ENCODE peak calls at places on chromosomes 12 and 14, in nine cellular contexts. One of them, this sample, is unnamed.

GRCh38 chr12:32534698-32535097 is 135.3 kb downstream of the FGD4 start:
- DNase-seq in lower lobe of right lung: no peak
- DNase-seq in psoas muscle: no peak
- DNase-seq in heart left ventricle: no peak
- DNase-seq in left ventricle myocardium inferior: no peak
- DNase-seq in cardiac muscle cell: no peak
- DNase-seq in mucosa of descending colon: no peak
- DNase-seq in sigmoid colon: no peak
- DNase-seq in uterus: no peak
- DNase-seq in this sample: no peak

GRCh38 chr12:58285551-58285950 is 344.2 kb downstream of the ATP23 start:
- DNase-seq in uterus: no peak
- DNase-seq in lower lobe of right lung: no peak
- DNase-seq in psoas muscle: no peak
- DNase-seq in heart left ventricle: no peak
- DNase-seq in left ventricle myocardium inferior: no peak
- DNase-seq in cardiac muscle cell: no peak
- DNase-seq in sigmoid colon: no peak
- DNase-seq in mucosa of descending colon: no peak
- DNase-seq in this sample: no peak

GRCh38 chr12:18794000-18794399 is 56.1 kb downstream of the CAPZA3 start:
- DNase-seq in lower lobe of right lung: no peak
- DNase-seq in left ventricle myocardium inferior: no peak
- DNase-seq in psoas muscle: no peak
- DNase-seq in uterus: no peak
- DNase-seq in sigmoid colon: no peak
- DNase-seq in mucosa of descending colon: no peak
- DNase-seq in heart left ventricle: no peak
- DNase-seq in cardiac muscle cell: no peak
- DNase-seq in this sample: no peak

GRCh38 chr12:4172999-4173398 is 100.6 kb upstream of the CCND2 start:
- DNase-seq in psoas muscle: no peak
- DNase-seq in cardiac muscle cell: no peak
- DNase-seq in lower lobe of right lung: no peak
- DNase-seq in uterus: no peak
- DNase-seq in heart left ventricle: no peak
- DNase-seq in sigmoid colon: no peak
- DNase-seq in mucosa of descending colon: no peak
- DNase-seq in left ventricle myocardium inferior: no peak
- DNase-seq in this sample: no peak

GRCh38 chr12:102067574-102068258 is 5.9 kb upstream of the WASHC3 start:
- DNase-seq in left ventricle myocardium inferior: no peak
- DNase-seq in sigmoid colon: no peak
- DNase-seq in heart left ventricle: no peak
- DNase-seq in psoas muscle: no peak
- DNase-seq in lower lobe of right lung: no peak
- DNase-seq in mucosa of descending colon: no peak
- DNase-seq in cardiac muscle cell: no peak
- DNase-seq in uterus: no peak
- DNase-seq in this sample: no peak

GRCh38 chr14:40273417-40273816 is 841.2 kb upstream of the FBXO33 start:
- DNase-seq in sigmoid colon: no peak
- DNase-seq in cardiac muscle cell: no peak
- DNase-seq in lower lobe of right lung: no peak
- DNase-seq in mucosa of descending colon: no peak
- DNase-seq in uterus: no peak
- DNase-seq in heart left ventricle: no peak
- DNase-seq in psoas muscle: no peak
- DNase-seq in left ventricle myocardium inferior: no peak
- DNase-seq in this sample: no peak

GRCh38 chr14:20512139-20512905 is 7.0 kb downstream of the RNASE10 start:
- DNase-seq in left ventricle myocardium inferior: no peak
- DNase-seq in sigmoid colon: no peak
- DNase-seq in psoas muscle: no peak
- DNase-seq in mucosa of descending colon: no peak
- DNase-seq in lower lobe of right lung: no peak
- DNase-seq in uterus: no peak
- DNase-seq in heart left ventricle: no peak
- DNase-seq in cardiac muscle cell: no peak
- DNase-seq in this sample: no peak

GRCh38 chr14:34331728-34332623 is 130.1 kb downstream of the SPTSSA start:
- DNase-seq in heart left ventricle: peak; percentile 40
- DNase-seq in cardiac muscle cell: peak; percentile 78
- DNase-seq in psoas muscle: peak; percentile 66
- DNase-seq in uterus: peak; percentile 47
- DNase-seq in mucosa of descending colon: peak; percentile 93
- DNase-seq in sigmoid colon: no peak
- DNase-seq in left ventricle myocardium inferior: peak; percentile 49
- DNase-seq in lower lobe of right lung: peak; percentile 70
- DNase-seq in this sample: peak; percentile 65

GRCh38 chr12:117279606-117280005 is 81.8 kb downstream of the NOS1 start:
- DNase-seq in heart left ventricle: no peak
- DNase-seq in psoas muscle: no peak
- DNase-seq in mucosa of descending colon: no peak
- DNase-seq in lower lobe of right lung: no peak
- DNase-seq in left ventricle myocardium inferior: no peak
- DNase-seq in sigmoid colon: no peak
- DNase-seq in uterus: no peak
- DNase-seq in cardiac muscle cell: no peak
- DNase-seq in this sample: no peak

GRCh38 chr14:49946320-49947141 is 53.6 kb downstream of the ARF6 start:
- DNase-seq in heart left ventricle: peak; percentile 28
- DNase-seq in lower lobe of right lung: no peak
- DNase-seq in uterus: no peak
- DNase-seq in cardiac muscle cell: no peak
- DNase-seq in left ventricle myocardium inferior: no peak
- DNase-seq in psoas muscle: no peak
- DNase-seq in sigmoid colon: no peak
- DNase-seq in mucosa of descending colon: peak; percentile 80
- DNase-seq in this sample: no peak

GRCh38 chr14:85529803-85530574 is at the start of gene FLRT2:
- DNase-seq in psoas muscle: peak; percentile 77
- DNase-seq in sigmoid colon: peak; percentile 74
- DNase-seq in heart left ventricle: peak; percentile 44
- DNase-seq in lower lobe of right lung: peak; percentile 57
- DNase-seq in left ventricle myocardium inferior: peak; percentile 50
- DNase-seq in cardiac muscle cell: peak; percentile 29
- DNase-seq in mucosa of descending colon: peak; percentile 21
- DNase-seq in uterus: peak; percentile 40
- DNase-seq in this sample: peak; percentile 80

GRCh38 chr12:94140556-94140955 is 7.8 kb upstream of the PLXNC1 start:
- DNase-seq in mucosa of descending colon: peak; percentile 55
- DNase-seq in psoas muscle: no peak
- DNase-seq in heart left ventricle: no peak
- DNase-seq in left ventricle myocardium inferior: no peak
- DNase-seq in uterus: no peak
- DNase-seq in sigmoid colon: no peak
- DNase-seq in lower lobe of right lung: no peak
- DNase-seq in cardiac muscle cell: peak; percentile 28
- DNase-seq in this sample: peak; percentile 39

GRCh38 chr12:108694812-108695278 is 36.5 kb downstream of the CORO1C start:
- DNase-seq in psoas muscle: no peak
- DNase-seq in uterus: no peak
- DNase-seq in mucosa of descending colon: no peak
- DNase-seq in left ventricle myocardium inferior: no peak
- DNase-seq in cardiac muscle cell: no peak
- DNase-seq in heart left ventricle: no peak
- DNase-seq in sigmoid colon: no peak
- DNase-seq in lower lobe of right lung: no peak
- DNase-seq in this sample: no peak

GRCh38 chr12:104546575-104546974 is 89.8 kb downstream of the CHST11 start:
- DNase-seq in sigmoid colon: no peak
- DNase-seq in heart left ventricle: no peak
- DNase-seq in uterus: no peak
- DNase-seq in psoas muscle: no peak
- DNase-seq in lower lobe of right lung: peak; percentile 58
- DNase-seq in cardiac muscle cell: no peak
- DNase-seq in mucosa of descending colon: no peak
- DNase-seq in left ventricle myocardium inferior: no peak
- DNase-seq in this sample: no peak

GRCh38 chr14:76863724-76864407 is 37.7 kb downstream of the LRRC74A start:
- DNase-seq in sigmoid colon: peak; percentile 78
- DNase-seq in heart left ventricle: peak; percentile 84
- DNase-seq in psoas muscle: peak; percentile 74
- DNase-seq in uterus: no peak
- DNase-seq in cardiac muscle cell: peak; percentile 39
- DNase-seq in left ventricle myocardium inferior: peak; percentile 64
- DNase-seq in mucosa of descending colon: peak; percentile 29
- DNase-seq in lower lobe of right lung: peak; percentile 80
- DNase-seq in this sample: no peak

GRCh38 chr14:76868453-76869170 is 42.4 kb downstream of the LRRC74A start:
- DNase-seq in uterus: no peak
- DNase-seq in lower lobe of right lung: no peak
- DNase-seq in mucosa of descending colon: no peak
- DNase-seq in heart left ventricle: no peak
- DNase-seq in cardiac muscle cell: no peak
- DNase-seq in left ventricle myocardium inferior: no peak
- DNase-seq in sigmoid colon: no peak
- DNase-seq in psoas muscle: no peak
- DNase-seq in this sample: no peak

GRCh38 chr14:76870146-76870545 is 43.9 kb downstream of the LRRC74A start:
- DNase-seq in mucosa of descending colon: no peak
- DNase-seq in left ventricle myocardium inferior: no peak
- DNase-seq in psoas muscle: no peak
- DNase-seq in uterus: no peak
- DNase-seq in lower lobe of right lung: no peak
- DNase-seq in cardiac muscle cell: peak; percentile 17
- DNase-seq in heart left ventricle: no peak
- DNase-seq in sigmoid colon: no peak
- DNase-seq in this sample: no peak

GRCh38 chr14:76867536-76868452 is 41.6 kb downstream of the LRRC74A start:
- DNase-seq in mucosa of descending colon: no peak
- DNase-seq in sigmoid colon: no peak
- DNase-seq in cardiac muscle cell: no peak
- DNase-seq in heart left ventricle: peak; percentile 57
- DNase-seq in lower lobe of right lung: peak; percentile 82
- DNase-seq in psoas muscle: peak; percentile 64
- DNase-seq in left ventricle myocardium inferior: peak; percentile 48
- DNase-seq in uterus: no peak
- DNase-seq in this sample: no peak

DNA sequence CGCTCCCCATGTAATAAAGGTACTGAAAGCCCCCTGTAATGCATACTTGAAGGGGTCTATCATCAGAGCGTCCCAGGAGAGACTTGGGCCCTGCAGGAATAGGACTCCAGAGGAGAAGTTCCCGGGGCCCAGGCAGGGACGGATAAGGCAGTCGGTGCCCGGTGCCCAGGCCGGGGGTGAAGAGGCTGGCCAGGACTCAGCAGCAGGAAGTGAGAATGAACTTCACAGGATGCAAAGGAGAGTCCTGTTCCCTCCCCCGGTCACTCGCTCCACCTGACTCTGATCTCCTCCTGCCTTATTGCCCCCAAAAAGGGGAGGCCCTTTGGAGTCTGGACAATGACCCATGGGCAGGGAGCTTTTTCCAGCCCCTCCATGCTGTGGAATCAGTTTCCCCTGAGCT is 40.3 kb downstream of the LRRC74A start:
- DNase-seq in uterus: no peak
- DNase-seq in left ventricle myocardium inferior: no peak
- DNase-seq in heart left ventricle: no peak
- DNase-seq in mucosa of descending colon: no peak
- DNase-seq in sigmoid colon: no peak
- DNase-seq in lower lobe of right lung: no peak
- DNase-seq in cardiac muscle cell: no peak
- DNase-seq in psoas muscle: no peak
- DNase-seq in this sample: no peak
- H3K4me1 ChIP-seq in uterus: no peaks in the 10 kb centered on the region
- H3K4me1 ChIP-seq in left ventricle myocardium inferior: peaks cover 50% of the 10 kb centered on the region
- H3K4me1 ChIP-seq in heart left ventricle: peaks cover 47% of the 10 kb centered on the region
- H3K4me1 ChIP-seq in mucosa of descending colon: no peaks in the 10 kb centered on the region
- H3K4me1 ChIP-seq in sigmoid colon: peaks cover 7% of the 10 kb centered on the region
- H3K4me1 ChIP-seq in lower lobe of right lung: peaks cover 42% of the 10 kb centered on the region
- H3K4me1 ChIP-seq in cardiac muscle cell: peaks cover 7% of the 10 kb centered on the region
- H3K4me1 ChIP-seq in psoas muscle: peaks cover 4% of the 10 kb centered on the region
- H3K4me1 ChIP-seq in this sample: no peaks in the 10 kb centered on the region

GRCh38 chr12:49021292-49021915 is 2.8 kb upstream of the PRKAG1 start:
- DNase-seq in sigmoid colon: no peak
- DNase-seq in uterus: no peak
- DNase-seq in left ventricle myocardium inferior: no peak
- DNase-seq in cardiac muscle cell: no peak
- DNase-seq in mucosa of descending colon: no peak
- DNase-seq in lower lobe of right lung: no peak
- DNase-seq in psoas muscle: peak; percentile 46
- DNase-seq in heart left ventricle: no peak
- DNase-seq in this sample: no peak
- H3K36me3 ChIP-seq in sigmoid colon: peaks cover 34% of the 10 kb centered on the region
- H3K36me3 ChIP-seq in uterus: no peaks in the 10 kb centered on the region
- H3K36me3 ChIP-seq in left ventricle myocardium inferior: peaks cover 59% of the 10 kb centered on the region
- H3K36me3 ChIP-seq in cardiac muscle cell: peaks cover 44% of the 10 kb centered on the region
- H3K36me3 ChIP-seq in mucosa of descending colon: peaks cover 16% of the 10 kb centered on the region
- H3K36me3 ChIP-seq in lower lobe of right lung: peaks cover 57% of the 10 kb centered on the region
- H3K36me3 ChIP-seq in psoas muscle: peaks cover 5% of the 10 kb centered on the region
- H3K36me3 ChIP-seq in heart left ventricle: peaks cover 59% of the 10 kb centered on the region
- H3K36me3 ChIP-seq in this sample: peaks cover 15% of the 10 kb centered on the region

DNA sequence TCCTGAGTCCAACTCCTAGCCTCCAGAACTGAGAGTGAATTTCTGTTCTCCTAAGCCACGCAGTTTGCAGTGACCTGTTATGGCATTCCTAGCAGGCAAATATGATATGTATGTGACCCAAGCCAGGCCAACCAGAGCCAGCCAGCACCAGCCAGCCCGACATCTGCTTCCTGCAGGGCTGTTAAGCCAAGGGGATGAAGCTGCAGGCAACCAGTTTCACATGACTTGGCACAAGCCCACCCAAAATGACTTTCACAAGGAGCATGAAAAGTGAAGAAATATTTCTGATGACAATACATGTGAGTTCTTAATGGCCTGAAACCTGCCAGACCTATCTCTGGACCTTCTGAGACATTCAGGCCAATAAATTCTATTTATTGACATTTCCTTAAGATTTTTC is 68.1 kb downstream of the ITPK1 start:
- DNase-seq in lower lobe of right lung: no peak
- DNase-seq in cardiac muscle cell: no peak
- DNase-seq in psoas muscle: no peak
- DNase-seq in mucosa of descending colon: no peak
- DNase-seq in left ventricle myocardium inferior: peak; percentile 5
- DNase-seq in sigmoid colon: no peak
- DNase-seq in uterus: no peak
- DNase-seq in heart left ventricle: no peak
- DNase-seq in this sample: no peak
- H3K4me1 ChIP-seq in lower lobe of right lung: peaks cover 56% of the 10 kb centered on the region
- H3K4me1 ChIP-seq in cardiac muscle cell: peaks cover 57% of the 10 kb centered on the region
- H3K4me1 ChIP-seq in psoas muscle: peaks cover 45% of the 10 kb centered on the region
- H3K4me1 ChIP-seq in mucosa of descending colon: peaks cover 94% of the 10 kb centered on the region
- H3K4me1 ChIP-seq in left ventricle myocardium inferior: peaks cover 86% of the 10 kb centered on the region
- H3K4me1 ChIP-seq in sigmoid colon: peaks cover 62% of the 10 kb centered on the region
- H3K4me1 ChIP-seq in uterus: no peaks in the 10 kb centered on the region
- H3K4me1 ChIP-seq in heart left ventricle: peaks cover 72% of the 10 kb centered on the region
- H3K4me1 ChIP-seq in this sample: peaks cover 32% of the 10 kb centered on the region

GRCh38 chr12:53533476-53533875 is 26.2 kb upstream of the NPFF start:
- DNase-seq in left ventricle myocardium inferior: no peak
- DNase-seq in uterus: no peak
- DNase-seq in cardiac muscle cell: no peak
- DNase-seq in heart left ventricle: no peak
- DNase-seq in mucosa of descending colon: no peak
- DNase-seq in lower lobe of right lung: no peak
- DNase-seq in psoas muscle: no peak
- DNase-seq in sigmoid colon: no peak
- DNase-seq in this sample: no peak
- H3K36me3 ChIP-seq in left ventricle myocardium inferior: peaks cover 95% of the 10 kb centered on the region
- H3K36me3 ChIP-seq in uterus: no peaks in the 10 kb centered on the region
- H3K36me3 ChIP-seq in cardiac muscle cell: peaks cover 58% of the 10 kb centered on the region
- H3K36me3 ChIP-seq in heart left ventricle: peaks cover 99% of the 10 kb centered on the region
- H3K36me3 ChIP-seq in mucosa of descending colon: peaks cover 11% of the 10 kb centered on the region
- H3K36me3 ChIP-seq in lower lobe of right lung: peaks cover 100% of the 10 kb centered on the region
- H3K36me3 ChIP-seq in psoas muscle: peaks cover 22% of the 10 kb centered on the region
- H3K36me3 ChIP-seq in sigmoid colon: peaks cover 48% of the 10 kb centered on the region
- H3K36me3 ChIP-seq in this sample: peaks cover 3% of the 10 kb centered on the region